ENCODE peak calls at places on chromosomes 7 and 10, in nine cellular contexts. One of them, this sample, is unnamed.

GRCh38 chr7:128424936-128425335 is 15.2 kb upstream of the IMPDH1 start:
- DNase-seq in GM10248: no peak
- DNase-seq in chondrocyte: no peak
- DNase-seq in fibroblast of mammary gland: no peak
- DNase-seq in mammary epithelial cell: no peak
- DNase-seq in Peyer's patch: no peak
- DNase-seq in foreskin fibroblast: no peak
- DNase-seq in brain microvascular endothelial cell: no peak
- DNase-seq in OCI-LY7: no peak
- DNase-seq in this sample: no peak

GRCh38 chr10:2137549-2138174 is 400.3 kb upstream of the ADARB2 start:
- DNase-seq in mammary epithelial cell: no peak
- DNase-seq in chondrocyte: no peak
- DNase-seq in Peyer's patch: no peak
- DNase-seq in OCI-LY7: peak
- DNase-seq in GM10248: no peak
- DNase-seq in fibroblast of mammary gland: no peak
- DNase-seq in foreskin fibroblast: no peak
- DNase-seq in brain microvascular endothelial cell: no peak
- DNase-seq in this sample: no peak

GRCh38 chr10:10816453-10816852 is 201.2 kb upstream of the CELF2 start:
- DNase-seq in OCI-LY7: no peak
- DNase-seq in Peyer's patch: no peak
- DNase-seq in GM10248: no peak
- DNase-seq in foreskin fibroblast: peak
- DNase-seq in brain microvascular endothelial cell: no peak
- DNase-seq in mammary epithelial cell: no peak
- DNase-seq in chondrocyte: no peak
- DNase-seq in fibroblast of mammary gland: peak
- DNase-seq in this sample: peak

GRCh38 chr10:124329941-124330340 is 88.8 kb downstream of the OAT start:
- DNase-seq in OCI-LY7: no peak
- DNase-seq in brain microvascular endothelial cell: no peak
- DNase-seq in chondrocyte: no peak
- DNase-seq in foreskin fibroblast: no peak
- DNase-seq in Peyer's patch: no peak
- DNase-seq in GM10248: no peak
- DNase-seq in mammary epithelial cell: no peak
- DNase-seq in fibroblast of mammary gland: no peak
- DNase-seq in this sample: no peak

GRCh38 chr10:61166065-61166464 is 222.1 kb upstream of the RHOBTB1 start:
- DNase-seq in brain microvascular endothelial cell: no peak
- DNase-seq in OCI-LY7: no peak
- DNase-seq in chondrocyte: no peak
- DNase-seq in fibroblast of mammary gland: no peak
- DNase-seq in mammary epithelial cell: no peak
- DNase-seq in GM10248: no peak
- DNase-seq in foreskin fibroblast: no peak
- DNase-seq in Peyer's patch: no peak
- DNase-seq in this sample: no peak

GRCh38 chr7:123571684-123572083 is 14.1 kb upstream of the NDUFA5 start:
- DNase-seq in brain microvascular endothelial cell: peak
- DNase-seq in chondrocyte: no peak
- DNase-seq in foreskin fibroblast: peak
- DNase-seq in fibroblast of mammary gland: peak
- DNase-seq in mammary epithelial cell: peak
- DNase-seq in GM10248: no peak
- DNase-seq in Peyer's patch: no peak
- DNase-seq in OCI-LY7: no peak
- DNase-seq in this sample: no peak

GRCh38 chr7:108570146-108570755 is 577 bp downstream of the DNAJB9 start:
- DNase-seq in Peyer's patch: peak
- DNase-seq in fibroblast of mammary gland: peak
- DNase-seq in GM10248: peak
- DNase-seq in mammary epithelial cell: peak
- DNase-seq in OCI-LY7: peak
- DNase-seq in foreskin fibroblast: peak
- DNase-seq in brain microvascular endothelial cell: peak
- DNase-seq in chondrocyte: no peak
- DNase-seq in this sample: peak

GRCh38 chr10:71285180-71285545 is 33.9 kb upstream of the SLC29A3 start:
- DNase-seq in Peyer's patch: peak
- DNase-seq in fibroblast of mammary gland: peak
- DNase-seq in foreskin fibroblast: peak
- DNase-seq in GM10248: peak
- DNase-seq in brain microvascular endothelial cell: no peak
- DNase-seq in chondrocyte: no peak
- DNase-seq in OCI-LY7: peak
- DNase-seq in mammary epithelial cell: peak
- DNase-seq in this sample: no peak

GRCh38 chr10:112954974-112955735 is 5.1 kb downstream of the TCF7L2 start:
- DNase-seq in mammary epithelial cell: no peak
- DNase-seq in foreskin fibroblast: peak
- DNase-seq in brain microvascular endothelial cell: no peak
- DNase-seq in GM10248: no peak
- DNase-seq in fibroblast of mammary gland: no peak
- DNase-seq in Peyer's patch: no peak
- DNase-seq in chondrocyte: no peak
- DNase-seq in OCI-LY7: no peak
- DNase-seq in this sample: no peak

GRCh38 chr10:112790921-112791320 is 159.1 kb upstream of the TCF7L2 start:
- DNase-seq in fibroblast of mammary gland: no peak
- DNase-seq in mammary epithelial cell: no peak
- DNase-seq in foreskin fibroblast: no peak
- DNase-seq in OCI-LY7: no peak
- DNase-seq in brain microvascular endothelial cell: no peak
- DNase-seq in chondrocyte: no peak
- DNase-seq in GM10248: no peak
- DNase-seq in Peyer's patch: no peak
- DNase-seq in this sample: no peak

GRCh38 chr7:109864263-109864662 is 1226.7 kb upstream of the LRRN3 start:
- DNase-seq in chondrocyte: no peak
- DNase-seq in fibroblast of mammary gland: no peak
- DNase-seq in mammary epithelial cell: no peak
- DNase-seq in foreskin fibroblast: no peak
- DNase-seq in OCI-LY7: no peak
- DNase-seq in brain microvascular endothelial cell: no peak
- DNase-seq in GM10248: no peak
- DNase-seq in Peyer's patch: no peak
- DNase-seq in this sample: no peak

GRCh38 chr7:105268511-105269392 is 120.0 kb downstream of the SRPK2 start:
- DNase-seq in GM10248: peak
- DNase-seq in chondrocyte: no peak
- DNase-seq in mammary epithelial cell: peak
- DNase-seq in brain microvascular endothelial cell: peak
- DNase-seq in foreskin fibroblast: peak
- DNase-seq in OCI-LY7: peak
- DNase-seq in fibroblast of mammary gland: peak
- DNase-seq in Peyer's patch: no peak
- DNase-seq in this sample: peak

GRCh38 chr10:119786117-119786769 is 60.4 kb downstream of the INPP5F start:
- DNase-seq in OCI-LY7: no peak
- DNase-seq in fibroblast of mammary gland: no peak
- DNase-seq in foreskin fibroblast: no peak
- DNase-seq in GM10248: no peak
- DNase-seq in mammary epithelial cell: no peak
- DNase-seq in chondrocyte: no peak
- DNase-seq in Peyer's patch: no peak
- DNase-seq in brain microvascular endothelial cell: peak
- DNase-seq in this sample: peak

GRCh38 chr7:30459591-30460245 is 18.9 kb downstream of the NOD1 start:
- DNase-seq in mammary epithelial cell: no peak
- DNase-seq in fibroblast of mammary gland: peak
- DNase-seq in Peyer's patch: no peak
- DNase-seq in foreskin fibroblast: peak
- DNase-seq in GM10248: no peak
- DNase-seq in chondrocyte: no peak
- DNase-seq in OCI-LY7: no peak
- DNase-seq in brain microvascular endothelial cell: peak
- DNase-seq in this sample: peak

GRCh38 chr7:128902761-128903585 is 7.5 kb downstream of the KCP start:
- DNase-seq in GM10248: no peak
- DNase-seq in OCI-LY7: no peak
- DNase-seq in foreskin fibroblast: peak
- DNase-seq in fibroblast of mammary gland: peak
- DNase-seq in chondrocyte: no peak
- DNase-seq in Peyer's patch: peak
- DNase-seq in brain microvascular endothelial cell: peak
- DNase-seq in mammary epithelial cell: peak
- DNase-seq in this sample: no peak

GRCh38 chr7:155355176-155355575 is 57.5 kb downstream of the INSIG1 start:
- DNase-seq in Peyer's patch: peak
- DNase-seq in foreskin fibroblast: no peak
- DNase-seq in fibroblast of mammary gland: no peak
- DNase-seq in brain microvascular endothelial cell: no peak
- DNase-seq in mammary epithelial cell: no peak
- DNase-seq in OCI-LY7: no peak
- DNase-seq in GM10248: no peak
- DNase-seq in chondrocyte: no peak
- DNase-seq in this sample: no peak

GRCh38 chr7:155357573-155358041 is 59.9 kb downstream of the INSIG1 start:
- DNase-seq in fibroblast of mammary gland: peak
- DNase-seq in GM10248: no peak
- DNase-seq in Peyer's patch: peak
- DNase-seq in foreskin fibroblast: peak
- DNase-seq in brain microvascular endothelial cell: no peak
- DNase-seq in chondrocyte: no peak
- DNase-seq in OCI-LY7: no peak
- DNase-seq in mammary epithelial cell: peak
- DNase-seq in this sample: peak

GRCh38 chr7:155355745-155356144 is 58.1 kb downstream of the INSIG1 start:
- DNase-seq in OCI-LY7: no peak
- DNase-seq in brain microvascular endothelial cell: no peak
- DNase-seq in GM10248: no peak
- DNase-seq in mammary epithelial cell: no peak
- DNase-seq in chondrocyte: no peak
- DNase-seq in foreskin fibroblast: no peak
- DNase-seq in Peyer's patch: peak
- DNase-seq in fibroblast of mammary gland: no peak
- DNase-seq in this sample: no peak

GRCh38 chr7:155358066-155358947 is 60.6 kb downstream of the INSIG1 start:
- DNase-seq in chondrocyte: peak
- DNase-seq in GM10248: no peak
- DNase-seq in fibroblast of mammary gland: no peak
- DNase-seq in Peyer's patch: peak
- DNase-seq in brain microvascular endothelial cell: no peak
- DNase-seq in foreskin fibroblast: peak
- DNase-seq in OCI-LY7: no peak
- DNase-seq in mammary epithelial cell: no peak
- DNase-seq in this sample: no peak

GRCh38 chr7:155356323-155357105 is 58.8 kb downstream of the INSIG1 start:
- DNase-seq in Peyer's patch: peak
- DNase-seq in foreskin fibroblast: peak
- DNase-seq in OCI-LY7: no peak
- DNase-seq in chondrocyte: no peak
- DNase-seq in mammary epithelial cell: peak
- DNase-seq in GM10248: no peak
- DNase-seq in brain microvascular endothelial cell: peak
- DNase-seq in fibroblast of mammary gland: no peak
- DNase-seq in this sample: no peak
- TF ChIP-seq CTCF in Peyer's patch: peak
- TF ChIP-seq CTCF in foreskin fibroblast: peak
- TF ChIP-seq CTCF in OCI-LY7: peak
- TF ChIP-seq CTCF in chondrocyte: peak
- TF ChIP-seq CTCF in mammary epithelial cell: peak
- TF ChIP-seq CTCF in GM10248: peak
- TF ChIP-seq CTCF in brain microvascular endothelial cell: peak
- TF ChIP-seq CTCF in fibroblast of mammary gland: peak
- TF ChIP-seq CTCF in this sample: peak

GRCh38 chr7:90621892-90622182 is 25.7 kb downstream of the CDK14 start:
- DNase-seq in Peyer's patch: no peak
- DNase-seq in chondrocyte: no peak
- DNase-seq in fibroblast of mammary gland: no peak
- DNase-seq in brain microvascular endothelial cell: no peak
- DNase-seq in OCI-LY7: no peak
- DNase-seq in GM10248: no peak
- DNase-seq in mammary epithelial cell: no peak
- DNase-seq in foreskin fibroblast: no peak
- DNase-seq in this sample: no peak
- TF ChIP-seq CTCF in Peyer's patch: no peak
- TF ChIP-seq CTCF in chondrocyte: no peak
- TF ChIP-seq CTCF in fibroblast of mammary gland: no peak
- TF ChIP-seq CTCF in brain microvascular endothelial cell: no peak
- TF ChIP-seq CTCF in OCI-LY7: no peak
- TF ChIP-seq CTCF in GM10248: no peak
- TF ChIP-seq CTCF in mammary epithelial cell: no peak
- TF ChIP-seq CTCF in foreskin fibroblast: no peak
- TF ChIP-seq CTCF in this sample: no peak

DNA sequence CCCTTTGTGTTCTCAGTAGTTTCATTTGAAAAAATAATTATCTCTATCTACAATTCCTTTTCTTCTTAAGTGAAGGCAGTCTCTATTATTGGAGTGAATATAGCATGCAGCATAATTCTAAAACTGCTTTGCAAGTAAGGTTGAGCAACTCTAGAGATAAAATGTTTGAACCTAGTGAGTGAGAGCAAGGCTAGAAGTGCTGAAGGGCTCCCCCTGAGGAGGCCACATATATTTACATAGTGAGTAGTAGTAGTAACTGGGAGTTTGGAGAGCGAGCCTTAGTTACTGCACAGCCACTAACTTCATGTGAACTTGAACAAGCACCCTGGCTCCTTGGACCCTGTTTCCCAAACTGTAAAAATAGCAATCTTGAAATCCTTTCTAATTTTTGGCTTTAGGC is 141.5 kb upstream of the DKK1 start:
- DNase-seq in fibroblast of mammary gland: no peak
- DNase-seq in Peyer's patch: no peak
- DNase-seq in brain microvascular endothelial cell: peak
- DNase-seq in mammary epithelial cell: no peak
- DNase-seq in foreskin fibroblast: no peak
- DNase-seq in GM10248: no peak
- DNase-seq in chondrocyte: no peak
- DNase-seq in OCI-LY7: no peak
- DNase-seq in this sample: no peak
- TF ChIP-seq CTCF in fibroblast of mammary gland: no peak
- TF ChIP-seq CTCF in Peyer's patch: no peak
- TF ChIP-seq CTCF in brain microvascular endothelial cell: peak
- TF ChIP-seq CTCF in mammary epithelial cell: no peak
- TF ChIP-seq CTCF in foreskin fibroblast: no peak
- TF ChIP-seq CTCF in GM10248: no peak
- TF ChIP-seq CTCF in chondrocyte: peak
- TF ChIP-seq CTCF in OCI-LY7: peak
- TF ChIP-seq CTCF in this sample: peak

DNA sequence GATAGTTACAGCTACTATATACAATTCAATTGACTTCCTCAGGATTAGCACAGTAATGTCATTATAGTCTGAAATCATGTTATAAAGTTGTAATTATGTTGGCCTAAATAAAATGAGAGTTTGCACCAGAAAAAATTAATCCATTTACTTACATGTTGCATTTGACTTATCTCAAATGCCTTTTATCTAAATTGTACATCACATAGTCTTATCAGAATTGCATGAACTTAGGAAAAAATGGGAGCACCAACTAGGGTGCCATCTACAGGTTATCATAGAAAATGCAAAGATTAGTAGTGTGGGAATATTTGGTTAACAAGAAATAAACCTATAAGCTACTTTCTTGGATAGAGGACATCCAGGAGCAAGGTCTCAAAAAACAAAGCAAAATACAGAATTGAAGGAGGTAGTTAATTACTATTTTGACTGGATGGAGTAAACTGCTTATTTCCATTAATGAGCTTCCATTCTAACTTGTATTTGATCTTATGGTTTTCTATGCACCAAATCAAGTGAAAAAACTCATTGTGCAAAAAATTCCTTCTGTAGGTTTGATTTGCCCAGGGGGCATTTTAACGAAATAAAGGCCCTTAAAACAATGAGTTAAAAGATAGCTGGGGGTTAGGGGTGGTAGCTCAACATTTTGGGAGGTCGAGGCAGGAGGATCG is 60.0 kb upstream of the ORC5 start:
- DNase-seq in brain microvascular endothelial cell: peak
- DNase-seq in fibroblast of mammary gland: peak
- DNase-seq in chondrocyte: no peak
- DNase-seq in mammary epithelial cell: peak
- DNase-seq in Peyer's patch: no peak
- DNase-seq in GM10248: no peak
- DNase-seq in OCI-LY7: peak
- DNase-seq in foreskin fibroblast: peak
- DNase-seq in this sample: peak
- TF ChIP-seq CTCF in brain microvascular endothelial cell: peak
- TF ChIP-seq CTCF in fibroblast of mammary gland: peak
- TF ChIP-seq CTCF in chondrocyte: peak
- TF ChIP-seq CTCF in mammary epithelial cell: peak
- TF ChIP-seq CTCF in Peyer's patch: no peak
- TF ChIP-seq CTCF in GM10248: peak
- TF ChIP-seq CTCF in OCI-LY7: peak
- TF ChIP-seq CTCF in foreskin fibroblast: peak
- TF ChIP-seq CTCF in this sample: peak